ENCODE peak calls at places on chromosomes 7 and 10, in five cellular contexts. C, R, J, E and S are unnamed samples.

GRCh38 chr7:1368682-1369571 is 90.3 kb downstream of the MICALL2 start:
- DNase-seq in R (no peak), J (peak), C (no peak), E (no peak), S (no peak)

GRCh38 chr10:100743626-100744135 is 1.7 kb upstream of the PAX2 start:
- DNase-seq in J (peak), R (no peak), E (peak), C (no peak), S (peak)

GRCh38 chr7:134515569-134516468 is 11.5 kb upstream of the AKR1B10 start:
- DNase-seq in R (peak), C (no peak), E (no peak), J (no peak), S (no peak)

GRCh38 chr10:24737001-24737400 is 13.3 kb upstream of the ARHGAP21 start:
- DNase-seq in R (peak), E (no peak), C (no peak), J (no peak), S (no peak)

GRCh38 chr10:121088524-121088923 is 237.4 kb downstream of the WDR11 start:
- DNase-seq in C (no peak), E (no peak), J (peak), R (no peak), S (no peak)

GRCh38 chr7:105257338-105257737 is 131.4 kb downstream of the SRPK2 start:
- DNase-seq in R (peak), C (no peak), E (no peak), J (peak), S (no peak)

GRCh38 chr7:31211281-31211680 is 129.2 kb downstream of the NEUROD6 start:
- DNase-seq in R (no peak), E (no peak), C (no peak), J (no peak), S (no peak)

GRCh38 chr7:113875224-113875623 is 43.6 kb downstream of the PPP1R3A start:
- DNase-seq in C (no peak), R (no peak), J (no peak), E (no peak), S (no peak)

GRCh38 chr10:98790817-98791216 is 344.1 kb upstream of the HPS1 start:
- DNase-seq in C (no peak), E (no peak), J (peak), R (no peak), S (no peak)

GRCh38 chr10:46028584-46029570 is 1.5 kb downstream of the NCOA4 start:
- DNase-seq in R (peak), E (no peak), J (peak), C (no peak), S (no peak)

GRCh38 chr10:6399241-6399701 is 180.8 kb downstream of the PRKCQ start:
- DNase-seq in E (peak), J (no peak), C (no peak), R (peak), S (no peak)

GRCh38 chr7:149005427-149006344 is 22.6 kb downstream of the PDIA4 start:
- DNase-seq in E (peak), R (no peak), J (peak), C (peak), S (peak)

GRCh38 chr10:125225051-125225450 is 64.7 kb upstream of the CTBP2 start:
- DNase-seq in C (no peak), E (no peak), R (no peak), J (no peak), S (no peak)

GRCh38 chr10:80500572-80501380 is 36.9 kb upstream of the SH2D4B start:
- DNase-seq in E (peak), J (no peak), R (peak), C (no peak), S (peak)

GRCh38 chr10:1024103-1024502 is 1.6 kb downstream of the IDI2 start:
- DNase-seq in E (no peak), R (no peak), J (no peak), C (no peak), S (no peak)

GRCh38 chr10:65346466-65346865 is 1579.4 kb upstream of the LRRTM3 start:
- DNase-seq in R (no peak), E (no peak), J (no peak), C (no peak), S (no peak)

GRCh38 chr10:108421256-108421655 is 1256.8 kb upstream of the SORCS1 start:
- DNase-seq in J (peak), C (no peak), E (no peak), R (no peak), S (no peak)

GRCh38 chr10:29766753-29767152 is 132.0 kb upstream of the SVIL start:
- DNase-seq in E (no peak), R (no peak), C (no peak), J (no peak), S (no peak)

GRCh38 chr10:89891006-89891405 is 189.6 kb downstream of the KIF20B start:
- DNase-seq in C (no peak), J (no peak), E (no peak), R (no peak), S (no peak)

GRCh38 chr7:108815815-108816214 is 246.1 kb downstream of the DNAJB9 start:
- DNase-seq in R (no peak), C (no peak), J (peak), E (no peak), S (no peak)

GRCh38 chr7:41891967-41892755 is 189.3 kb upstream of the INHBA start:
- DNase-seq in C (no peak), R (peak), J (peak), E (no peak), S (no peak)

GRCh38 chr10:108443636-108444035 is 1279.1 kb upstream of the SORCS1 start:
- DNase-seq in R (no peak), C (no peak), E (no peak), J (no peak), S (no peak)

GRCh38 chr7:156607332-156608175 is 33.0 kb upstream of the RNF32 start:
- DNase-seq in J (peak), C (no peak), E (no peak), R (no peak), S (no peak)

GRCh38 chr7:41771717-41772116 is 68.8 kb upstream of the INHBA start:
- DNase-seq in J (no peak), R (no peak), E (no peak), C (no peak), S (no peak)

GRCh38 chr10:127157506-127158205 is 38.7 kb downstream of the INSYN2A start:
- DNase-seq in E (no peak), J (no peak), R (no peak), C (no peak), S (no peak)

GRCh38 chr7:54778696-54779285 is 19.8 kb upstream of the SEC61G start:
- DNase-seq in C (no peak), E (no peak), R (no peak), J (no peak), S (no peak)

GRCh38 chr7:33421384-33421783 is 292.0 kb downstream of the BBS9 start:
- DNase-seq in E (no peak), R (no peak), J (no peak), C (no peak), S (no peak)

GRCh38 chr7:43764039-43764789 is 5.7 kb downstream of the BLVRA start:
- DNase-seq in J (no peak), E (peak), C (no peak), R (no peak), S (peak)

GRCh38 chr10:96767611-96768010 is 47.3 kb upstream of the PIK3AP1 start:
- DNase-seq in R (no peak), C (no peak), E (no peak), J (no peak), S (no peak)

GRCh38 chr7:36777062-36777461 is 52.8 kb upstream of the AOAH start:
- DNase-seq in C (peak), R (no peak), E (no peak), J (no peak), S (no peak)

GRCh38 chr7:95545007-95545615 is 51.2 kb downstream of the PDK4 start:
- DNase-seq in R (peak), E (peak), C (no peak), J (no peak), S (peak)

GRCh38 chr10:124084693-124085092 is 8.7 kb downstream of the CHST15 start:
- DNase-seq in E (no peak), J (no peak), R (no peak), C (no peak), S (no peak)
- H3K4me3 ChIP-seq in E (no peak), J (no peak), R (no peak), C (no peak), S (no peak)

GRCh38 chr10:27620425-27621397 is 116.6 kb downstream of the RAB18 start:
- DNase-seq in J (no peak), R (no peak), C (no peak), E (no peak), S (no peak)
- H3K27ac ChIP-seq in J (no peak), R (no peak), C (no peak), E (peak), S (peak)

GRCh38 chr7:19707240-19707639 is 1.6 kb downstream of the POLR1F start:
- DNase-seq in R (peak), J (no peak), E (no peak), C (no peak), S (no peak)

GRCh38 chr7:19713676-19714075 is 4.8 kb upstream of the POLR1F start:
- DNase-seq in R (peak), E (no peak), C (no peak), J (peak), S (no peak)

GRCh38 chr7:19708397-19709248 is at the start of gene POLR1F:
- DNase-seq in J (peak), C (peak), R (peak), E (peak), S (peak)

GRCh38 chr7:19705663-19706062 is 3.2 kb downstream of the POLR1F start:
- DNase-seq in E (no peak), C (no peak), R (no peak), J (no peak), S (no peak)

GRCh38 chr7:19709249-19709578 is 377 bp upstream of the POLR1F start:
- DNase-seq in C (no peak), E (no peak), R (no peak), J (no peak), S (no peak)
- H3K4me3 ChIP-seq in C (peak), E (peak), R (peak), J (peak), S (peak)

GRCh38 chr7:50591480-50592438 is 26.6 kb upstream of the DDC start:
- DNase-seq in C (no peak), R (no peak), E (no peak), J (no peak), S (no peak)
- H3K27ac ChIP-seq in C (no peak), R (no peak), E (no peak), J (no peak), S (no peak)

GRCh38 chr10:14116021-14116420 is 214.7 kb downstream of the FRMD4A start:
- DNase-seq in E (no peak), C (no peak), J (no peak), R (no peak), S (no peak)
- H3K4me3 ChIP-seq in E (no peak), C (no peak), J (no peak), R (no peak), S (no peak)

GRCh38 chr7:23020742-23021401 is 6.9 kb upstream of the HYCC1 start:
- DNase-seq in R (peak), C (no peak), E (no peak), J (no peak), S (no peak)
- H3K27ac ChIP-seq in R (peak), C (no peak), E (peak), J (no peak), S (no peak)

DNA sequence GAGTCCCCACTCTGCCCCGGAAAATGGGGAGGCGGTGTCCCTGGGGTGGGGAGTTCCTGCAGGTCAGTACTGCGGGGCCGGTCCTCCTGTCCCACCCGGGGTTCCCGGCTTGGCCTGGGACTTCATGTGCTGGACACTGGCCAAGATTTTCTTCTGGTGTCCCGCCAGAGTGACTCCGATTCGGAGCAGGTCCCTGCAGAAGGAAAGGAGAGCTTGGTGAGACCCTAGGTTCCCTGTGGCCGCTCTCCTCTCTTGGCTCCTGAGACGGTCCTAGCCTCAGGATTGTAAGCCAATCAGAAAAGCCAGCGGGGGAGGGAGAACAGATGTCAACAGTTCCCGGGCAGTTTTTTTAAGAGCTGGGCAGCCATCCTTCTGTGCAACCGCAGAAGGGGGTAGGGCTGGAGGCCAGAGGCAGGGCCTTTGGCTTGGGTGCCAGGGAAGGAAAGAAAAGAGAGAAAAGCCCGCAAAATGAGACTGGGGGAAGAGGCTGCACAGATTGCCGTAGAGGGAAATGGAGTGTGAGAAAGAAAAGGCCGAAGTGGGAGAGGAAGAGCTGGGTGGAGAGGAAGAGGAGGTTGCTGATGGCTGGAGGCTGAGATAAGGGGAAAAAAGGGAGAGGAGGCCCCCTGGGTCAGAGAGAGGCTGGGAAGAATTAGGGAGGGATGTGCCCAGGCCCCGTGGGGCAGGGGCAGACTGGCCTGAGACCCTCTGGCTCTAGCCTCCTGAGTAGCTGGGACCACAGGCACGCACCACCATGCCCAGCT is 23.7 kb downstream of the EPHB4 start:
- DNase-seq in R (no peak), C (no peak), E (peak), J (peak), S (peak)
- H3K4me3 ChIP-seq in R (no peak), C (no peak), E (no peak), J (no peak), S (peak)